ENCODE peak calls at places on chromosomes 16 and 17, in nine cellular contexts. E is SK-N-SH, R is HCT116, V is stomach, X is prostate gland, A is sigmoid colon, S is H1, K is GM23338, C is transverse colon. B is an unnamed sample.
A peak's percentile ranks its signal among the peaks of the same experiment; 100 is the strongest.

GRCh38 chr17:78889525-78889924 is 13.5 kb downstream of the CEP295NL start:
- DNase-seq in E (no peak), R (no peak), V (no peak), X (no peak), A (no peak), S (no peak), K (no peak), C (peak; percentile 43), B (no peak)

GRCh38 chr17:32565401-32565800 is 78.6 kb downstream of the CDK5R1 start:
- DNase-seq in E (no peak), R (no peak), V (no peak), X (no peak), A (no peak), S (no peak), K (no peak), C (no peak), B (no peak)

GRCh38 chr16:66091462-66091861 is 275.0 kb upstream of the CDH5 start:
- DNase-seq in E (no peak), R (no peak), V (no peak), X (no peak), A (no peak), S (no peak), K (no peak), C (no peak), B (no peak)

GRCh38 chr17:2181206-2181983 is 122.2 kb downstream of the SMG6 start:
- DNase-seq in E (no peak), R (no peak), V (no peak), X (no peak), A (peak; percentile 94), S (no peak), K (peak; percentile 25), C (peak; percentile 52), B (no peak)

GRCh38 chr17:57211543-57211942 is 44.8 kb upstream of the MSI2 start:
- DNase-seq in E (no peak), R (no peak), V (no peak), X (no peak), A (no peak), S (no peak), K (no peak), C (no peak), B (no peak)

GRCh38 chr16:73086108-73086507 is 38.2 kb upstream of the ZFHX3 start:
- DNase-seq in E (no peak), R (no peak), V (no peak), X (no peak), A (peak; percentile 44), S (no peak), K (no peak), C (no peak), B (no peak)

GRCh38 chr17:57097832-57098421 is 12.9 kb downstream of the AKAP1 start:
- DNase-seq in E (peak; percentile 77), R (no peak), V (no peak), X (no peak), A (peak; percentile 86), S (no peak), K (no peak), C (no peak), B (no peak)

GRCh38 chr17:73566905-73567782 is 77.1 kb downstream of the SDK2 start:
- DNase-seq in E (no peak), R (no peak), V (no peak), X (peak; percentile 28), A (no peak), S (peak; percentile 70), K (peak; percentile 94), C (no peak), B (peak; percentile 88)

GRCh38 chr17:17179371-17179827 is 26.7 kb downstream of the PLD6 start:
- DNase-seq in E (no peak), R (no peak), V (no peak), X (no peak), A (no peak), S (no peak), K (no peak), C (no peak), B (no peak)

GRCh38 chr16:526181-527014 is 1.1 kb upstream of the CAPN15 start:
- DNase-seq in E (no peak), R (no peak), V (peak; percentile 69), X (no peak), A (peak; percentile 77), S (no peak), K (peak; percentile 76), C (peak; percentile 43), B (no peak)

GRCh38 chr17:50064253-50064991 is 8.5 kb downstream of the ITGA3 start:
- DNase-seq in E (peak; percentile 64), R (peak; percentile 86), V (no peak), X (peak; percentile 51), A (peak; percentile 86), S (no peak), K (peak; percentile 50), C (peak; percentile 41), B (peak; percentile 75)

GRCh38 chr17:58822148-58823050 is 66.7 kb downstream of the PPM1E start:
- DNase-seq in E (peak; percentile 40), R (no peak), V (no peak), X (no peak), A (no peak), S (no peak), K (no peak), C (no peak), B (no peak)
- H3K4me3 ChIP-seq in E (no peak overlapping the region), R (no peak overlapping the region), V (no peak overlapping the region), X (no peak overlapping the region), A (no peak overlapping the region), S (no peak overlapping the region), K (no peak overlapping the region), C (no peak overlapping the region), B (no peak overlapping the region)

GRCh38 chr16:80982646-80983045 is 24.0 kb downstream of the CMC2 start:
- DNase-seq in E (no peak), R (no peak), V (no peak), X (no peak), A (no peak), S (no peak), K (no peak), C (no peak), B (no peak)
- TF ChIP-seq CTCF in E (no peak), R (no peak), V (no peak), X (no peak), A (no peak), S (no peak), K (no peak), C (no peak), B (no peak)

GRCh38 chr17:37358830-37359681 is 16.7 kb upstream of the C17orf78 start:
- DNase-seq in E (peak; percentile 95), R (peak; percentile 86), V (peak; percentile 95), X (peak; percentile 87), A (peak; percentile 96), S (peak; percentile 96), K (peak; percentile 98), C (peak; percentile 94), B (peak; percentile 98)
- TF ChIP-seq POLR2AphosphoS5 in E (peak; percentile 37), R (peak; percentile 76), V (peak; percentile 63), X (no peak), A (peak; percentile 54), S (peak; percentile 43), K (peak; percentile 71), C (peak; percentile 48), B (peak; percentile 71)

GRCh38 chr17:35447494-35447893 is 1.1 kb downstream of the SLFN13 start:
- DNase-seq in E (no peak), R (no peak), V (no peak), X (no peak), A (no peak), S (no peak), K (no peak), C (no peak), B (no peak)

GRCh38 chr17:35448214-35448898 is at the start of gene SLFN13:
- DNase-seq in E (peak; percentile 17), R (no peak), V (peak; percentile 87), X (peak; percentile 73), A (peak; percentile 90), S (peak; percentile 84), K (peak; percentile 97), C (peak; percentile 82), B (peak; percentile 96)

GRCh38 chr17:35448899-35449227 is 297 bp upstream of the SLFN13 start:
- DNase-seq in E (no peak), R (no peak), V (no peak), X (no peak), A (no peak), S (no peak), K (no peak), C (no peak), B (no peak)

GRCh38 chr17:35449371-35449931 is 885 bp upstream of the SLFN13 start:
- DNase-seq in E (peak; percentile 11), R (no peak), V (peak; percentile 30), X (no peak), A (peak; percentile 80), S (peak; percentile 70), K (peak; percentile 54), C (peak; percentile 43), B (peak; percentile 86)
- H3K4me3 ChIP-seq in E (no peak overlapping the region), R (no peak overlapping the region), V (peak overlapping the region; percentile 46), X (no peak overlapping the region), A (peak overlapping the region; percentile 62), S (peak overlapping the region; percentile 7), K (peak overlapping the region; percentile 55), C (peak overlapping the region; percentile 8), B (peak overlapping the region; percentile 76)

DNA sequence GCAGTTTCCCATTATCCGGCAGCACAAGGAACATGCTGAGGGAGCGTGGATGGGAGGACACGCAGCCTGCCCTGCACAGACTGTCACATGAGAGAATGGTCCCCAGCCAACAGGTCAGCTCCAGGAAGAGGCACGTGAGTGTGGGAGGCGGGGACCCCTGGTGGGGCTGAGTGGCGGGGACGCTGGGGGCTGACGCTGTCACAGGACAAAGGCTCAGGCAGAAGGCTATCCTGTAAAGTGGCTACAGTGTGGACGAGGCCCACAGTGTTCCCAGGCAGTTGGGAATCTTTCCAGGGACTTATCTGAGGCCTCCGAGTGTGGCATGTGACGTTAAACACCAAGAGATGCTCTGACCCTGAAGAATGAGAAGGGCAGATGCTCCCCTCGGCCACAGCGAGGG is 30.4 kb downstream of the MBTPS1 start:
- DNase-seq in E (peak; percentile 27), R (no peak), V (no peak), X (no peak), A (no peak), S (no peak), K (no peak), C (no peak), B (no peak)
- TF ChIP-seq CTCF in E (no peak), R (no peak), V (no peak), X (no peak), A (no peak), S (no peak), K (no peak), C (no peak), B (no peak)

DNA sequence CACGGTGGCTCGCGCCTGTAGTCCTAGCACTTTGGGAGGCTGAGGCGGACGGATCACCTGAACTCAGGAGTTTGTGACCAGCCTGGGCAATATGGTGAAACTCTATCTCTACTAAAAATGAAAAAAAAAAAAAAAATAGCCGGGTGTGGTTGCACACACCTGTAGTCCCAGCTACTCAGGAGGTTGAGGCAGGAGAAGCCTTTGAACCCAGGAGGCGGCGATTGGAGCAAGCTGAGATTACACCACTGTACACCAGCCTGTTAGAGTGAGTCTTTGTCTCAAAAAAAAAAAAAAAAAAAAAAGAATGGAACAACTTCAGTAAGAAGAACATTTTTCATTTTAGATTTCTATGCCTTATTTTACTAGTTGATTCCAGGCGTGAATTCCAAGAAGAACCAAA is 2.7 kb downstream of the NUP85 start:
- DNase-seq in E (no peak), R (no peak), V (no peak), X (no peak), A (no peak), S (no peak), K (no peak), C (no peak), B (no peak)
- TF ChIP-seq POLR2AphosphoS5 in E (no peak), R (no peak), V (no peak), X (no peak), A (no peak), S (no peak), K (no peak), C (no peak), B (no peak)

GRCh38 chr16:27598226-27598625 is 48.3 kb downstream of the KATNIP start:
- DNase-seq in E (no peak), R (no peak), V (no peak), X (no peak), A (no peak), S (no peak), K (no peak), C (no peak), B (no peak)
- H3K4me3 ChIP-seq in E (no peak overlapping the region), R (no peak overlapping the region), V (no peak overlapping the region), X (no peak overlapping the region), A (no peak overlapping the region), S (no peak overlapping the region), K (no peak overlapping the region), C (no peak overlapping the region), B (no peak overlapping the region)